ENCODE peak calls at places on chromosomes 7 and 10, in five cellular contexts. N, Y, R, L and V are unnamed samples.
A peak's percentile ranks its signal among the peaks of the same experiment; 100 is the strongest.

GRCh38 chr10:126456632-126457031 is 68.4 kb upstream of the ADAM12 start:
- DNase-seq in N (no peak), Y (no peak), R (no peak), L (no peak), V (no peak)

GRCh38 chr10:97517778-97518561 is 19.2 kb downstream of the UBTD1 start:
- DNase-seq in N (peak; percentile 27), Y (no peak), R (no peak), L (peak; percentile 51), V (no peak)

GRCh38 chr10:96588601-96589419 is 2.0 kb upstream of the TM9SF3 start:
- DNase-seq in N (no peak), Y (no peak), R (peak; percentile 50), L (no peak), V (no peak)

GRCh38 chr10:96585726-96586418 is 940 bp downstream of the TM9SF3 start:
- DNase-seq in N (no peak), Y (no peak), R (no peak), L (no peak), V (no peak)

GRCh38 chr7:85185355-85186082 is 1.3 kb downstream of the SEMA3D start:
- DNase-seq in N (no peak), Y (no peak), R (no peak), L (peak; percentile 71), V (no peak)

GRCh38 chr10:14403846-14404623 is 73.3 kb upstream of the FRMD4A start:
- DNase-seq in N (no peak), Y (no peak), R (no peak), L (no peak), V (no peak)

GRCh38 chr7:30727061-30727945 is 24.6 kb upstream of the INMT start:
- DNase-seq in N (no peak), Y (no peak), R (no peak), L (peak; percentile 53), V (no peak)

GRCh38 chr10:96313348-96313747 is 9.1 kb downstream of the DNTT start:
- DNase-seq in N (no peak), Y (no peak), R (no peak), L (no peak), V (no peak)

GRCh38 chr7:135121868-135122267 is 26.0 kb upstream of the TMEM140 start:
- DNase-seq in N (no peak), Y (no peak), R (no peak), L (no peak), V (no peak)

GRCh38 chr10:102919237-102919959 is 1.3 kb downstream of the CNNM2 start:
- DNase-seq in N (no peak), Y (no peak), R (no peak), L (peak; percentile 66), V (peak; percentile 18)

GRCh38 chr7:29965030-29965429 is 24.6 kb downstream of the SCRN1 start:
- DNase-seq in N (no peak), Y (no peak), R (no peak), L (no peak), V (no peak)

GRCh38 chr7:17095001-17095574 is 203.4 kb upstream of the AHR start:
- DNase-seq in N (no peak), Y (no peak), R (no peak), L (no peak), V (no peak)

GRCh38 chr7:157990226-157990877 is 597.3 kb downstream of the PTPRN2 start:
- DNase-seq in N (no peak), Y (no peak), R (no peak), L (no peak), V (no peak)

GRCh38 chr10:116978906-116979305 is 26.1 kb downstream of the SHTN1 start:
- DNase-seq in N (no peak), Y (no peak), R (no peak), L (no peak), V (no peak)

GRCh38 chr7:108283252-108283651 is 153.1 kb upstream of the LAMB4 start:
- DNase-seq in N (no peak), Y (no peak), R (no peak), L (no peak), V (no peak)

DNA sequence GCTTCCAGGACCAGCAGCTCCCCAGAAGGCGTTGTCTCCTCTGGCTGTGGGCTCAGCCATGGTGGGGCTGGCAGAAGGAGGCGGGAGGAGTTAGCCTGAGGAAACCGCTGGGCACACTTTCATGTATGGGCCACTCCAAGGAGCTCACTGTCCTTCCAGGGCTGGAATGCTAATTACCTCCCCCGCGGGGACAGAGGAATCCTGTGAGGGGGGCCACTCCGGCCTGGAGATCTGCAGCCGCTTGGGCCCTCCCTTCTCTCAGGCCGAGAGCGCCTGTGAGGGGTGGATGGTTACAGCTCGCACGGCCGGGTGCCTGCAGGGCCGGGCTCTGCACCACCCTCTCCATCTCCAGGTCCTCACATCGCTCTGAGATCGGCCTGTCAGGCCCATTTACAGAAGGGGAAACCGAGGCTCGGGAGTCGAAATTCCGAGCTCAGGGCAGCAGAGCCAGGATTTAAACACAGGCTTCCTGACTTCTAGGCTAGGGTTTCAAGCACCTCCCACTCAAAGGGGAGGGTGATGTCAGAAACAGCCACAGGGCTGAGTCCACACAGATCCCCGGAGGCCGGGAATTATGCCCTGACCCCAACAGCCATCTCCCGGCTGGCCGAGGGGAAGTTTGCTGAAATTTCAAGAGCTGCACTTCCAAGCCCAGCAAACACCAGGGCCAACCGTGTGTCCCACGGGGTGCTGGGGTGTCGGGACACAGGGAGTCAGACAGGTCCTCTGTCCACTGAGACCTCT is 59.1 kb downstream of the PDGFA start:
- DNase-seq in N (no peak), Y (no peak), R (no peak), L (peak; percentile 52), V (peak; percentile 61)
- TF ChIP-seq SIN3A in N (no peak), Y (no peak), R (no peak), L (no peak), V (no peak)

DNA sequence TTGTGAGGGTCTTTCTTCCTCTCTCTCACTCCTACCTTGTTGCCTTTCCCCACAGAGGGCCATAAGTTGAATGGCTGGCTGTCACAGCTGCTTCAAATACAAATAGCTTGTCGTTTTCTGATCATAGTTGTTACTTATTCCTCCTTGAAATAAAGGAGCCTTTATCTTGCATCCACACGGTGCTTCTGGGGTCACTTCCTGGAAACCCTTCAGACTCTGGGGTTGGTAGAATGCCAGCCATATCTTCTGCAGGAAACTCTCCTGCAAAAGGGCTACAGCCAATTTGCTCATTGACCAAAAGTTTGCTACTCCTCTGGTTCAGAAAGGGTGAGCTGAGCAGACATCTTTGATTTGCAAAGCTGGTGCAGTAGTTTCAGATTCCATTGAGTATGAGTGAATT is 70.4 kb downstream of the FAM185A start:
- DNase-seq in N (no peak), Y (no peak), R (no peak), L (no peak), V (no peak)
- TF ChIP-seq JUND in N (no peak), Y (no peak), R (no peak), L (no peak), V (no peak)

GRCh38 chr7:28957064-28957821 is 887 bp downstream of the TRIL start:
- DNase-seq in N (no peak), Y (no peak), R (no peak), L (peak; percentile 80), V (no peak)

GRCh38 chr7:28957822-28958234 is 302 bp downstream of the TRIL start:
- DNase-seq in N (no peak), Y (no peak), R (no peak), L (peak; percentile 82), V (no peak)

GRCh38 chr7:28958946-28959417 is 852 bp upstream of the TRIL start:
- DNase-seq in N (no peak), Y (no peak), R (no peak), L (no peak), V (no peak)

GRCh38 chr7:28956608-28957063 is 1.5 kb downstream of the TRIL start:
- DNase-seq in N (no peak), Y (no peak), R (no peak), L (peak; percentile 84), V (peak; percentile 48)

DNA sequence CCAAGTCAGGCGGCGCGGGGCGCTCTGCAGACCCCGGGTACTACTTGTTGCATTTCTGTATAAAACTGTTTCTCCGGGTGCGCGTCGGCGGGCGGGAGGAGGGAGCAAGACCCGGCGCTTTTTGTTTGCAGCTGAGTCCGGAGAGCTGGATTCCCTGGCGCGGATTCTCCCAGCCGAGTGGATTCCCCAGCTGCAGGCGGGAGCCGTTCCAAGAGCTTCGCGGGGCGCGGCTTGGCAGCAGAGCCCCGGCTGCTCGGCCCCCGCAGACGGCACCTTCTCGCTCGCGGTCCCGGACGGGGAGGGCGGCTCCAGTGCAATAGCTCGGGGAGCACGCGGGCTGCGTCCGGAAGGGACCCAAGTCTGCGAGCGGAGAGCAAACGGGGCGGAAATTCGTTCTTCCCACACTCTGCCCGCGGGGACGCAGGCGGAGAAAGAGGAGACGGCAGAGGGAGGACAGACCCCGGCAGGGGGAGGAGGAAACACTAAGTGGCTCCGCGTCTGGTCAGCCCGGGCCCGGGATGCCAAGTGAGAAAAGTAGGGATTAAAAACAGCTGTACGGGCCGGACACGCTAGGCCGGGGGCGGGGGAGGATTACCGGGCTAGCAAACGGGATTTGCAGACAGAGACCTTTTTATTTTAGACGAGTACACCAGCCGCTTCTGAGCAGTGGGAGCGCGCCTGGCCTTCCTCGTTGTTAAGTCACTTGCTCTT is at the start of gene TRIL:
- DNase-seq in N (no peak), Y (no peak), R (no peak), L (peak; percentile 78), V (no peak)
- TF ChIP-seq ATF3 in N (no peak), Y (no peak), R (no peak), L (no peak), V (no peak)

GRCh38 chr7:148572067-148572522 is 18.5 kb upstream of the C7orf33 start:
- DNase-seq in N (no peak), Y (no peak), R (no peak), L (no peak), V (no peak)
- TF ChIP-seq SIN3A in N (no peak), Y (no peak), R (no peak), L (no peak), V (no peak)

GRCh38 chr7:137488038-137488437 is 144.5 kb upstream of the PTN start:
- DNase-seq in N (no peak), Y (no peak), R (no peak), L (no peak), V (no peak)
- TF ChIP-seq JUND in N (no peak), Y (no peak), R (no peak), L (no peak), V (no peak)

GRCh38 chr10:19788075-19788686 is 28.1 kb upstream of the PLXDC2 start:
- DNase-seq in N (no peak), Y (peak; percentile 11), R (no peak), L (peak; percentile 56), V (peak; percentile 61)
- TF ChIP-seq ATF3 in N (no peak), Y (no peak), R (no peak), L (no peak), V (no peak)

GRCh38 chr7:1811850-1812692 is 142.0 kb downstream of the ELFN1 start:
- DNase-seq in N (no peak), Y (no peak), R (no peak), L (no peak), V (peak; percentile 42)
- TF ChIP-seq SIN3A in N (no peak), Y (no peak), R (no peak), L (no peak), V (no peak)